ENCODE peak calls at places on chromosomes 7 and 10, in nine cellular contexts. J is suprapubic skin, D is prostate gland, M is stomach, W is HCT116, B is transverse colon, E is HepG2, N is Panc1, U is breast epithelium. I is an unnamed sample.

GRCh38 chr7:97215556-97215955 is 98.1 kb downstream of the SDHAF3 start:
- DNase-seq in W (no peak), D (peak; percentile 21), E (no peak), M (no peak), B (peak; percentile 74), N (no peak), U (no peak), J (no peak), I (no peak)

GRCh38 chr7:39609084-39609461 is 14.3 kb upstream of the RALA start:
- DNase-seq in B (no peak), U (no peak), M (no peak), N (no peak), J (no peak), E (no peak), D (no peak), W (no peak), I (no peak)

GRCh38 chr7:47232751-47233412 is 349.0 kb downstream of the TNS3 start:
- DNase-seq in E (no peak), J (no peak), N (no peak), B (no peak), W (no peak), U (no peak), D (no peak), M (no peak), I (no peak)

GRCh38 chr7:82288769-82289535 is 154.6 kb downstream of the CACNA2D1 start:
- DNase-seq in N (no peak), U (no peak), W (no peak), B (no peak), D (no peak), M (no peak), E (no peak), J (no peak), I (no peak)

GRCh38 chr7:130986271-130986690 is 252.3 kb upstream of the KLF14 start:
- DNase-seq in D (no peak), B (no peak), E (no peak), W (no peak), M (no peak), N (no peak), U (no peak), J (no peak), I (no peak)

GRCh38 chr10:12512292-12513002 is 163.1 kb downstream of the CAMK1D start:
- DNase-seq in J (peak; percentile 15), B (no peak), M (no peak), U (no peak), D (peak; percentile 48), N (no peak), W (no peak), E (no peak), I (no peak)

GRCh38 chr10:126227762-126228134 is 160.5 kb downstream of the ADAM12 start:
- DNase-seq in B (no peak), W (no peak), E (no peak), J (no peak), M (no peak), U (no peak), D (no peak), N (no peak), I (no peak)

GRCh38 chr7:45456747-45457146 is 117.4 kb upstream of the ADCY1 start:
- DNase-seq in B (no peak), D (no peak), E (no peak), N (no peak), W (no peak), U (no peak), J (no peak), M (no peak), I (no peak)

GRCh38 chr7:157552295-157552993 is 215.6 kb downstream of the DNAJB6 start:
- DNase-seq in W (no peak), D (no peak), E (no peak), B (no peak), M (no peak), J (peak; percentile 55), U (peak; percentile 34), N (no peak), I (peak; percentile 54)

GRCh38 chr7:152073352-152073751 is 47.9 kb downstream of the GALNT11 start:
- DNase-seq in U (no peak), M (no peak), D (no peak), E (no peak), W (no peak), B (no peak), N (no peak), J (no peak), I (no peak)

GRCh38 chr7:124101173-124101768 is 68.4 kb upstream of the TMEM229A start:
- DNase-seq in W (peak; percentile 28), E (peak; percentile 14), D (no peak), J (no peak), B (no peak), M (peak; percentile 35), U (no peak), N (no peak), I (no peak)

GRCh38 chr10:112815238-112816032 is 134.6 kb upstream of the TCF7L2 start:
- DNase-seq in M (no peak), N (no peak), J (no peak), E (peak; percentile 85), W (no peak), U (no peak), B (no peak), D (no peak), I (no peak)

GRCh38 chr7:66099232-66099550 is 15.5 kb upstream of the CRCP start:
- DNase-seq in B (peak; percentile 22), J (no peak), W (no peak), U (no peak), D (no peak), E (no peak), M (no peak), N (no peak), I (no peak)

GRCh38 chr7:104126411-104126841 is 81.4 kb downstream of the ORC5 start:
- DNase-seq in W (no peak), D (no peak), N (no peak), E (no peak), M (no peak), U (no peak), J (no peak), B (no peak), I (no peak)

GRCh38 chr7:136036336-136036735 is 59.2 kb upstream of the MTPN start:
- DNase-seq in U (no peak), W (no peak), E (no peak), B (no peak), J (no peak), M (no peak), D (peak; percentile 73), N (no peak), I (no peak)

GRCh38 chr7:136030330-136030729 is 53.2 kb upstream of the MTPN start:
- DNase-seq in B (no peak), D (no peak), M (no peak), E (no peak), J (no peak), W (no peak), N (no peak), U (no peak), I (no peak)

GRCh38 chr7:136034132-136034531 is 57.0 kb upstream of the MTPN start:
- DNase-seq in J (no peak), E (no peak), N (no peak), W (no peak), D (no peak), U (no peak), M (no peak), B (no peak), I (no peak)

GRCh38 chr7:136030867-136031318 is 53.7 kb upstream of the MTPN start:
- DNase-seq in J (no peak), M (no peak), U (no peak), B (no peak), D (no peak), E (no peak), N (no peak), W (no peak), I (no peak)

GRCh38 chr7:136033413-136034031 is 56.4 kb upstream of the MTPN start:
- DNase-seq in J (no peak), E (no peak), N (no peak), U (no peak), M (no peak), B (peak; percentile 16), D (peak; percentile 32), W (no peak), I (no peak)
- TF ChIP-seq POLR2AphosphoS5 in J (no peak), E (no peak), N (no peak), U (no peak), M (peak; percentile 20), B (peak; percentile 90), D (peak; percentile 66), W (no peak), I (no peak)

DNA sequence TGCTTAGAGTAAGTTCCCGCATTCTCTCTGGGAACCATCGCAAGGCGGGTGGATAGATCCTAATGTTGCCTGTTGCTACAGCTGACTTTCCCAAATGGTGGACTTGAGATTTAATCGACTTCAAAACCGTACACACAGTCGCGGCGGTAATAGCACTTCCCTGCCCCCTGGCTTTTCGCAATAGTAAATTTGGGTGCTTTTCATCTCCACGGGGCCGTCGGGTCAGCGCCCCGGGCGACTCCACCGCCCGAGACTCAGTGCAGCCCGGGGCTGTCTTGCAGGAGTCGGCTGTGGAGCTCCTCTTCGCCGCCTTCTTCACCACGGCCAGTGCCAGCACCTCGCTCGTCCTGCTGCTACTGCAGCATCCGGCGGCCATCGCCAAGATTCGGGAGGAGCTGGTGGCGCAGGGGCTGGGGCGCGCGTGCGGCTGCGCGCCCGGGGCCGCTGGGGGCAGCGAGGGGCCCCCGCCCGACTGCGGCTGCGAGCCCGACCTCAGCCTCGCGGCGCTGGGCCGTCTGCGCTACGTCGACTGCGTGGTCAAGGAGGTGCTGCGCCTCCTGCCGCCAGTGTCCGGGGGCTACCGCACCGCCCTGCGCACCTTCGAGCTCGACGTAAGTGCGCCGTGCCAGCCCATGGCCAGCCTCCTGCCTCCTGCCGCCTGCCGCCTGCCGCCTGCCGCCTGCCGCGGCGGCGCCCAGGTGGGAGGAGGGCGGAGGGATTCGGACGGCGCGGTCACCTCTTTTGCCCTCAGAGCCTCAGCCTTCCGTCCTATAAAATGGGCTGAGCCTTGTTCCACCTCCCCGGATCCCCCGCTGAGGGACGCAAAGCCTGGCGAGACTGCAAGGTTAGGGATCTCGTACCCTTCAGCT is 5.3 kb downstream of the CYP26C1 start:
- DNase-seq in U (no peak), W (no peak), M (no peak), J (no peak), B (no peak), E (no peak), D (no peak), N (no peak), I (no peak)
- H3K4me3 ChIP-seq in U (peak overlapping the region; percentile 52), W (no peak overlapping the region), M (no peak overlapping the region), J (peak overlapping the region; percentile 23), B (no peak overlapping the region), E (peak overlapping the region; percentile 16), D (peak overlapping the region; percentile 17), N (no peak overlapping the region), I (no peak overlapping the region)

DNA sequence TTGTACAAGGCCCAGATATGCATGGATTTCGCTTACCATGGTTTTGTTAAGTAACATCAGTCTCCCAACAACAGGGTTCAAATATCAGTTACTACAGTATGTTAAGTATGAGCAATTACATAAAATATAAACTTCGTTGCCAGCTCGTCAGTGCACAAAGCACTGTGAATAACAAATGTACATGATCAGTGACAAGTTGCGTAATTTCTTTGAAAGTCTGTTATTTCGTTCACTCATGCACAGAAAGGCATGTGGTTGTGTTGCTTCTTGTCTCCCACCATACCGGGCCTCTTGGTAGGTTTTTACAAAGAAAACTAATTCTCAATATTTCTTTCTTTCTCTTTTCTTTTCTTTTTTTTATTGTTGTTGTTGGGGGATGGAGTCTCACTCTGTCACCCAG is 12.5 kb upstream of the ZNF487 start:
- DNase-seq in J (no peak), M (no peak), B (no peak), E (no peak), U (no peak), W (no peak), D (no peak), N (no peak), I (no peak)
- H3K4me1 ChIP-seq in J (peaks cover 14% of the 10 kb centered on the region), M (peaks cover 19% of the 10 kb centered on the region), B (peaks cover 16% of the 10 kb centered on the region), E (peaks cover 55% of the 10 kb centered on the region), U (no peaks in the 10 kb centered on the region), W (peaks cover 25% of the 10 kb centered on the region), D (no peaks in the 10 kb centered on the region), N (peaks cover 13% of the 10 kb centered on the region), I (peaks cover 16% of the 10 kb centered on the region)

GRCh38 chr10:22321156-22321711 is 335 bp downstream of the BMI1 start:
- DNase-seq in N (no peak), J (peak; percentile 89), W (no peak), B (peak; percentile 61), D (no peak), E (peak; percentile 35), M (peak; percentile 57), U (no peak), I (peak; percentile 92)
- TF ChIP-seq POLR2AphosphoS5 in N (no peak), J (peak; percentile 52), W (peak; percentile 63), B (peak; percentile 48), D (no peak), E (peak; percentile 18), M (peak; percentile 54), U (no peak), I (peak; percentile 80)

I was measured in spleen.